ENCODE peak calls at places on chromosomes 12 and 14, in six cellular contexts. J is tibial nerve, Q is ovary, B is cardiac muscle cell, Y is PC-3, I is uterus. G is an unnamed sample. For H3K4me1, H3K9me3 and H3K36me3, the result is how much of the 10 kb centered on the place peaks cover.

GRCh38 chr12:48744251-48745008 is 27.9 kb upstream of the CCNT1 start:
- DNase-seq in I (no peak), Y (no peak), J (no peak), B (no peak), Q (no peak), G (no peak)

GRCh38 chr14:36683083-36683724 is 21.5 kb downstream of the PAX9 start:
- DNase-seq in I (no peak), B (no peak), J (no peak), Y (peak), Q (no peak), G (no peak)

GRCh38 chr12:23349550-23349949 is 599.9 kb downstream of the SOX5 start:
- DNase-seq in Y (no peak), Q (no peak), I (no peak), B (no peak), J (no peak), G (no peak)

GRCh38 chr14:54688229-54688628 is 121.3 kb downstream of the SAMD4A start:
- DNase-seq in Y (no peak), Q (no peak), B (no peak), J (no peak), I (no peak), G (no peak)

GRCh38 chr12:22640851-22641250 is 15.9 kb downstream of the ETNK1 start:
- DNase-seq in B (no peak), Y (no peak), Q (no peak), J (no peak), I (no peak), G (no peak)

GRCh38 chr12:106227641-106228319 is 20.0 kb downstream of the CKAP4 start:
- DNase-seq in Y (peak), Q (no peak), I (no peak), B (peak), J (no peak), G (peak)

GRCh38 chr14:56181666-56182065 is 63.5 kb downstream of the PELI2 start:
- DNase-seq in Q (no peak), I (no peak), Y (peak), B (no peak), J (no peak), G (no peak)

GRCh38 chr12:114729731-114730130 is 45.8 kb upstream of the TBX3 start:
- DNase-seq in Y (peak), Q (no peak), J (no peak), B (no peak), I (no peak), G (peak)

GRCh38 chr12:3071107-3071506 is 6.1 kb upstream of the TSPAN9 start:
- DNase-seq in J (no peak), B (no peak), I (no peak), Y (no peak), Q (no peak), G (no peak)

GRCh38 chr14:54566410-54567223 is at the start of gene SAMD4A:
- DNase-seq in B (peak), Q (peak), Y (peak), I (peak), J (peak), G (peak)

GRCh38 chr12:102171951-102172350 is 25.7 kb downstream of the PMCH start:
- DNase-seq in J (no peak), B (no peak), Y (no peak), I (no peak), Q (no peak), G (peak)

GRCh38 chr14:49106721-49107689 is 479.2 kb downstream of the RPS29 start:
- DNase-seq in B (no peak), I (no peak), Y (peak), J (no peak), Q (no peak), G (no peak)

GRCh38 chr12:107760207-107760816 is 625 bp downstream of the PRDM4 start:
- DNase-seq in Q (peak), I (no peak), Y (peak), J (peak), B (peak), G (peak)

GRCh38 chr14:22002860-22003284 is 329.3 kb upstream of the OR4E1 start:
- DNase-seq in I (no peak), Y (peak), B (no peak), Q (no peak), J (no peak), G (no peak)

GRCh38 chr12:77218278-77218677 is 152.9 kb upstream of the E2F7 start:
- DNase-seq in B (no peak), Q (no peak), Y (no peak), J (no peak), I (no peak), G (peak)

GRCh38 chr12:69324797-69325466 is 23.2 kb upstream of the LYZ start:
- DNase-seq in J (no peak), Q (no peak), Y (no peak), I (no peak), B (no peak), G (no peak)

GRCh38 chr12:104966677-104967076 is 8.6 kb upstream of the SLC41A2 start:
- DNase-seq in Q (no peak), I (no peak), B (no peak), J (no peak), Y (no peak), G (no peak)

GRCh38 chr14:48805315-48805714 is 780.9 kb downstream of the RPS29 start:
- DNase-seq in Y (no peak), Q (no peak), I (no peak), J (no peak), B (no peak), G (no peak)

GRCh38 chr14:62674833-62675232 is 370.4 kb downstream of the KCNH5 start:
- DNase-seq in Y (no peak), J (no peak), B (no peak), Q (no peak), I (no peak), G (peak)

GRCh38 chr14:74400328-74400727 is 25.7 kb downstream of the SYNDIG1L start:
- DNase-seq in I (no peak), B (peak), Q (no peak), J (no peak), Y (no peak), G (peak)

GRCh38 chr12:19373569-19373968 is 65.7 kb upstream of the AEBP2 start:
- DNase-seq in J (no peak), Q (no peak), Y (peak), I (no peak), B (no peak), G (no peak)

DNA sequence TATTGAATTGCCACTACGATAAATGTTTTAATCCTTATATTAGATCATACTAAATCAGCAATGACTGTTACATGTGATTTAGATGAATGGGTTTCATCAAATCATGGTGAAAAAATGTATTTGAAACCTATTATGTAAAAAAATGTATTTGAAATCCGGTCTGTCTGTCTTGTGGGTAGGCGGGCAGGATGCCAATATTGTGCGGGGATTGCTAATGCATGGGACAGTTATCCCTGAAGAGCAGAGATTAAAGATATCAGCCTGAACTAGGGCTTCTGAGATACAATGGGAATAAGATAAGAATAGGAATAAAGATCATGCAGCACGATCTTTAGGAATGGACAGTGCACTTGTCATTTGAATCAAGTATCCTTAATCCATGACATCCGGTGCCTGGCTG is 134.0 kb downstream of the PRKCH start:
- DNase-seq in Q (no peak), Y (no peak), B (no peak), J (no peak), I (no peak), G (no peak)
- H3K4me1 ChIP-seq in Q (under half), Y (under half), B (under half), J (under half), I (under half), G (under half)

DNA sequence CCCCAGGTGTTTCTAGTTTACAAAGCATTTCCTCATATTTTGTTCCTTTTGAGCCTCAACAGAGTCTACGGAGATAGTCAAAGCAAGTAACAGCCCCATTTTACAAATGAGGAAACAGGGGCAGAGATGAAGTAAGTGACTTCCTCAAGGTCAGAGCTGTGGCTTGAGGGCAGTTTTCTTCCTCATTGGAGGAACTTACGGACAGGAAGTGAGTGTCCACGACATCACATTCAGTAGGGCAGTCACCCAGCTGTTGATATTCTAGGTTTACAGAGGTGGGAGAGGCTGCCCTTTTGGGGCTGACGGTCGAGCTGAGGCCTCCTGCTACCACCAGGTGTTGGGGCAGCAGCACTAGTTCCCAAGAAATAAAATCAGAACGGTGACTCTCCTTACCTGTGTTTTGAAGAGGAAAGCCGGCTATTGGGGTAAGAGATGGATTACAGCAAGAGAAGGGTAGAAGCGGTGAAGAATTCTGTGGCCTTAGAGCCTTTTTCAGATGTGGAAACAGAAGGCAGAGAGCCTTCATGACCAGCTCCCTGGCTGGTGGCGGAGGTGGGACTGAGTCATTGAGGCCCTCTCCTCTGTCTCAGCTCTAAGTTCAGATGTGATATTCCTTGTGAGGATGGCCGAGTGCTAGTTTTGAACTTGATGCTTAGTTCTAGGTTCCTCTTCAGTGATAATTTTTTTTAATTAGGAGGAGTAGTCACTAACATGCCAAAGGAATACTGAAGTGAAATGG is 41.7 kb downstream of the SUSD6 start:
- DNase-seq in J (peak), I (no peak), Q (no peak), B (no peak), Y (no peak), G (no peak)
- H3K9me3 ChIP-seq in J (under half), I (under half), Q (under half), B (under half), Y (under half), G (under half)

GRCh38 chr14:102085503-102085902 is 1.3 kb downstream of the HSP90AA1 start:
- DNase-seq in Y (peak), I (no peak), Q (no peak), B (no peak), J (no peak), G (no peak)
- H3K36me3 ChIP-seq in Y (half or more), I (under half), Q (under half), B (under half), J (under half), G (half or more)

DNA sequence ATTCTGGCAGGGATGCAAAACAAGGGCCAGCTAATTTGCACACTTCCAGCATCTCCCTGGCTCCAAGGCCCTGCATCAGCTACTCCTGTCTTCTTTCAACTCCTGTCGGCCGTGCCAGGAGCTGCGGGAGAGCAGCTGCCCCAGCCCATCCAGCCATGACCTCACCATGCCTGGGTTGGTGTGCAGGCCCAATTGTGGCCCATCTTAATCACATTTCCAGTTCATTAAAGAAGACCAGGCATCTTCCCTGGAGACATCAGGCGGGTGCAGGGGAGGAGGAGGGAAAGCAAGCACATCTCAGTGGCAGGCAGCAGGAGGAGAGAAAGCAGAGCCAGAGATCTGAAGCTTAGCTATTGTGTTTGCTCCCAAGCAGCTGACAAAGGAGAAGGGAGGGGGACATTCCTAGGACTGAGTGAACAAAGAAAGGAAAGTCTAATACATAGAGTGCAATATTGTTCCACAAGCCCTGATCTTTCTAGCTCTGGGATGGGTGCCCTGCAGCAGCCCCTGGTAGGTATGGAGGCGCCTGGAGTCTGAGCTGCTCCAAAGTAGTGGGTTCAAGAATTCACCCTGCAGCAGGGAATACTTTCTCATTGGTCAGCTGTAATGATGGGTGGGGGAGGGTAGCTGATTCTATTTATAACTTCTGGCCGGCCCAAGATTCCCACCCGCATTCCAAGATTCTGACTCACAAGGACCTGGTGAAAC is 40.1 kb downstream of the VWF start:
- DNase-seq in I (peak), Q (no peak), Y (peak), B (peak), J (no peak), G (no peak)
- H3K4me1 ChIP-seq in I (under half), Q (under half), Y (under half), B (under half), J (under half), G (under half)

DNA sequence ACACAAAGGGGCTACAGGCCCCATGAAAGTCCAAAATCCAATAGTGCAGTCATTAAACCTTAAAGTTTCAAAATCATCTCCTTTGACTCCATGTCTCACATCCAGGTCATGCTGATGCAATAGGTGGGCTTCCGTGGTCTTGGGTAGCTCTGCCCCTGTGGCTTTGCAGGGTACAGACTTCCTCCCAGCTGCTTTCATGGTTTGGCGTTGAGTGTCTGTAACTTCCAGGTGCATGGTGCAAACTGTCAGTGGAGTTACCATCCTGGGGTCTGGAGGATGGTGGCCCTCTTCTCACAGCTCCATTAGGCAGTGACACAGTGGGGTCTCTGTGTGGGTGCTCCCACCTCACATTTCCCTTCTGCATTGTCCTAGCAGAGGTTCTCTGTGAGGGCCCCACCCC is 8.5 kb upstream of the OR4Q2 start:
- DNase-seq in B (no peak), Y (no peak), I (no peak), J (no peak), Q (no peak), G (no peak)
- H3K9me3 ChIP-seq in B (under half), Y (under half), I (under half), J (under half), Q (under half), G (under half)

GRCh38 chr14:23564876-23565275 is 2.7 kb downstream of the AP1G2 start:
- DNase-seq in J (no peak), Y (no peak), B (no peak), Q (no peak), I (no peak), G (no peak)
- H3K36me3 ChIP-seq in J (under half), Y (under half), B (under half), Q (under half), I (under half), G (under half)

G was measured in adipocyte.